ENCODE peak calls at places on chromosomes 6 and 20, in nine cellular contexts. F, Q, V, H, U, L, J, R and D are unnamed samples.

GRCh38 chr20:18722381-18722780 is 91.2 kb upstream of the SCP2D1 start:
- DNase-seq in L (no peak), F (no peak), Q (no peak), R (no peak), J (no peak), H (no peak), U (peak), V (peak), D (no peak)

GRCh38 chr20:15122613-15123012 is 785.2 kb upstream of the FLRT3 start:
- DNase-seq in V (no peak), H (no peak), L (no peak), Q (no peak), J (no peak), F (no peak), U (no peak), R (no peak), D (no peak)

GRCh38 chr6:158780963-158781691 is 38.0 kb downstream of the EZR start:
- DNase-seq in U (no peak), F (no peak), H (peak), L (no peak), J (peak), V (no peak), R (no peak), Q (no peak), D (no peak)

GRCh38 chr6:99471638-99472037 is 43.6 kb downstream of the USP45 start:
- DNase-seq in F (no peak), J (no peak), L (no peak), R (no peak), V (no peak), H (no peak), U (no peak), Q (no peak), D (no peak)

GRCh38 chr6:77177470-77177869 is 285.8 kb downstream of the HTR1B start:
- DNase-seq in V (no peak), Q (no peak), U (no peak), J (no peak), H (no peak), F (no peak), L (no peak), R (no peak), D (no peak)

GRCh38 chr20:47740225-47741184 is 44.8 kb downstream of the SULF2 start:
- DNase-seq in L (no peak), V (no peak), R (no peak), Q (peak), U (no peak), H (no peak), J (no peak), F (no peak), D (no peak)

GRCh38 chr6:52391599-52391998 is 28.5 kb upstream of the EFHC1 start:
- DNase-seq in Q (no peak), U (no peak), H (no peak), F (no peak), L (no peak), R (no peak), V (no peak), J (no peak), D (no peak)

GRCh38 chr6:166774770-166775169 is 147.7 kb upstream of the RPS6KA2 start:
- DNase-seq in J (peak), F (no peak), R (peak), V (no peak), L (no peak), H (no peak), Q (no peak), U (no peak), D (no peak)

GRCh38 chr6:139920027-139920851 is 545.8 kb upstream of the CITED2 start:
- DNase-seq in V (no peak), U (no peak), Q (no peak), L (no peak), H (no peak), R (no peak), F (no peak), J (no peak), D (no peak)

GRCh38 chr6:5028921-5029320 is 25.1 kb upstream of the RPP40 start:
- DNase-seq in L (no peak), R (no peak), J (no peak), U (no peak), V (no peak), H (no peak), F (no peak), Q (no peak), D (no peak)

GRCh38 chr6:105474234-105474633 is 71.4 kb upstream of the PREP start:
- DNase-seq in R (no peak), V (peak), J (no peak), U (no peak), H (no peak), F (no peak), Q (no peak), L (no peak), D (no peak)

GRCh38 chr20:37901667-37902503 is 1.0 kb upstream of the VSTM2L start:
- DNase-seq in F (peak), H (peak), R (peak), V (peak), Q (peak), L (no peak), U (peak), J (peak), D (no peak)

GRCh38 chr6:8539446-8539845 is 104.1 kb upstream of the SLC35B3 start:
- DNase-seq in U (no peak), H (peak), R (no peak), Q (no peak), F (no peak), J (no peak), V (peak), L (no peak), D (no peak)

GRCh38 chr6:82608365-82608764 is 244.7 kb downstream of the TPBG start:
- DNase-seq in U (no peak), V (no peak), J (no peak), Q (no peak), L (no peak), R (no peak), H (no peak), F (no peak), D (no peak)

GRCh38 chr20:32966881-32967781 is 37.1 kb downstream of the SUN5 start:
- DNase-seq in F (no peak), H (no peak), J (peak), R (peak), Q (peak), U (no peak), L (no peak), V (no peak), D (no peak)

GRCh38 chr6:24339932-24340331 is 17.9 kb downstream of the DCDC2 start:
- DNase-seq in U (no peak), L (no peak), Q (no peak), J (no peak), R (no peak), V (no peak), H (no peak), F (no peak), D (no peak)
- H3K27ac ChIP-seq in U (no peak), L (no peak), Q (no peak), J (no peak), R (no peak), V (no peak), H (no peak), F (no peak), D (no peak)

GRCh38 chr6:19715166-19715558 is 122.0 kb upstream of the ID4 start:
- DNase-seq in H (peak), U (no peak), J (no peak), F (no peak), V (peak), L (no peak), Q (no peak), R (no peak), D (no peak)
- H3K27ac ChIP-seq in H (no peak), U (no peak), J (no peak), F (no peak), V (no peak), L (no peak), Q (no peak), R (no peak), D (no peak)

GRCh38 chr20:63680857-63681608 is 15.4 kb upstream of the TNFRSF6B start:
- DNase-seq in J (no peak), L (no peak), V (no peak), H (no peak), Q (no peak), F (no peak), U (no peak), R (no peak), D (no peak)
- H3K27ac ChIP-seq in J (peak), L (peak), V (peak), H (peak), Q (no peak), F (no peak), U (peak), R (no peak), D (no peak)

GRCh38 chr20:12434672-12435071 is 517.0 kb downstream of the BTBD3 start:
- DNase-seq in Q (no peak), V (no peak), F (no peak), U (no peak), H (no peak), L (no peak), R (no peak), J (no peak), D (no peak)

GRCh38 chr20:12435254-12435653 is 517.6 kb downstream of the BTBD3 start:
- DNase-seq in R (no peak), J (no peak), V (no peak), L (no peak), Q (no peak), U (no peak), F (no peak), H (no peak), D (no peak)

GRCh38 chr20:12433724-12434123 is 516.0 kb downstream of the BTBD3 start:
- DNase-seq in H (no peak), R (no peak), U (no peak), F (no peak), J (no peak), L (no peak), V (no peak), Q (no peak), D (no peak)
- H3K27ac ChIP-seq in H (no peak), R (no peak), U (no peak), F (no peak), J (no peak), L (no peak), V (no peak), Q (no peak), D (no peak)

DNA sequence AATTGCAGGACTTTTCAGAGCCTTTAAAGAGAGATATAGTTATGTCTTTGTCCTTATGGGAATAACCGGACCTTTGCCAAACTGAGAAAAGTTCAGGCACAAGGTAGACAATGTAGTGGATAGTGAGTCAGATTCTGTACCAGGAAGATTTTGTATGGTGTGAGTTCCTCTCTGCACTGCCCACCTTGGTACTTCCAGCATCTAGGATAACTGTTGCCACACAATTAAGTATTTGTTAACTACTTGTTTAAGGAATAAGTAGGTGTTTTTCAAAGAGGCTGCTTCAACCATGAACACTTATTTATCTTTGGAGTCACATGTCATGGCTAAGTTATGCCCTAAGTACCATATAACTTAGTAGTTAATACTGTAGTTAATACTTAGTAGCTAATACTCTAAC is 131.8 kb upstream of the DOK5 start:
- DNase-seq in J (no peak), H (no peak), F (no peak), U (no peak), R (no peak), V (no peak), L (no peak), Q (no peak), D (no peak)
- H3K27ac ChIP-seq in J (no peak), H (no peak), F (no peak), U (no peak), R (no peak), V (no peak), L (no peak), Q (no peak), D (no peak)

GRCh38 chr6:34393968-34394305 is 1.5 kb upstream of the NUDT3 start:
- DNase-seq in L (no peak), R (no peak), J (no peak), H (no peak), F (no peak), U (no peak), V (no peak), Q (no peak), D (no peak)
- H3K27ac ChIP-seq in L (peak), R (no peak), J (no peak), H (no peak), F (no peak), U (no peak), V (no peak), Q (no peak), D (peak)

DNA sequence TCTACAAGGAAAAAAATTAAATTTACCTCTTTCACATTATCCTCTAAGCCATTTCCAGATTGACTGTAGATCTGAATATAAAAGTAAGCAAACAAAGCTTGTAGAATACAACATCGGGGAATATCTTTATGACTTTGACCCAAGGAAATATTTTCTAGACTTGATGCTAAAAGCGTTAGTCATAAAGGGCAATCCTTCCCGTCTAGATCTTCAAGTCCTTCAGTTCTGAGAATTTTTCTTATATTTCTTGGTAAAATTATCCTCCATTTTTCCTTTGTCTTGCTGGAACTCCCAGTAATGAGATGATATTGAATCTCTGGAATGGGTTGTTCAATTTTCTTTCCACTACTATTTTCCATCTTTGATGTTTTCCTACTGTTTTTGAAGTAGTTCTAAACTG is 77.8 kb upstream of the ZNF184 start:
- DNase-seq in H (no peak), U (no peak), L (no peak), V (no peak), F (no peak), Q (no peak), R (no peak), J (no peak), D (no peak)
- H3K27ac ChIP-seq in H (no peak), U (no peak), L (no peak), V (no peak), F (no peak), Q (no peak), R (no peak), J (no peak), D (no peak)

DNA sequence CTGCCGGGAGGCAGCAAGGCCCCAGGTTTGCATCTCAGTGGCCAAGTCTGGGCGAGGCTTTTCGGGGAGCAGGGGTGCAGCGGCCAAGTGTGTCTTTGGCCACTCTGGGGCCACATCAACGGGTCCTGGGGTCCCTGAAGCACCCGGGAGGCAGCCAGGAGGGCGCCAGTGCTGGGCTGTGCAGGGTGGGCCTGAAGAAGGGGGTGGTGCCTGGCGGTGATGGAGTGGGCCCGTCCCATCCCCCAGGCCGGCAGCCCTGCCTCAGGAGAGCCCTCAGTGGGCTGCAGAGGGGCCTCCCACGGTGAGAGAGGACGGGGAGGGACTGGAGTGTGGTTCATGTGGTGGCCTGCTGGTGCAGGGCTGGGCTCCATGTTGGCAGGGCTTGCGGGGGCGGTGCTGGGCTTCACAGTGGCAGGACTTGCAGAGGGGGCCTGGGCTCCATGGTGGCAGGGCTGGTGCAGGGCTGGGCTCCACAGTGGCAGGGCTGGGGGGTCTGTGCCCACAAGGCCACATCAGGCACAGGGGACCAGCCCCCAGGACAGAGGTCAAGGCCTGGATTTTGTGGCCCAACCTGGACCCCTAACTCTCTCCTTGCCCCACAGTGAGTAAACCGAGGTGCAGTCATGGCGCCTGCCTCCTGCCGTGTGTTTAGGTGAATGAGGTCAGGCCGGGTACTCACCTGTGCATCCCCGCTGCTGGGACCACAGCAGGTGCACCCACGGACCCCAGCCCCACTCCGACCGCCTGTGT is 10.5 kb upstream of the BHLHE23 start:
- DNase-seq in J (no peak), U (no peak), L (no peak), H (no peak), V (no peak), F (peak), R (no peak), Q (no peak), D (no peak)
- H3K27ac ChIP-seq in J (no peak), U (no peak), L (no peak), H (no peak), V (no peak), F (no peak), R (no peak), Q (no peak), D (no peak)

GRCh38 chr6:17211101-17211500 is 70.1 kb upstream of the RBM24 start:
- DNase-seq in J (no peak), H (no peak), F (no peak), R (no peak), Q (no peak), L (no peak), V (no peak), U (no peak), D (no peak)

GRCh38 chr6:17214106-17214505 is 67.1 kb upstream of the RBM24 start:
- DNase-seq in J (no peak), R (no peak), F (no peak), U (no peak), L (no peak), Q (no peak), V (no peak), H (no peak), D (no peak)

GRCh38 chr6:17210683-17211082 is 70.5 kb upstream of the RBM24 start:
- DNase-seq in H (no peak), L (no peak), V (no peak), Q (no peak), R (no peak), F (no peak), U (no peak), J (no peak), D (no peak)

GRCh38 chr6:17218023-17218748 is 63.0 kb upstream of the RBM24 start:
- DNase-seq in R (no peak), U (no peak), Q (no peak), V (no peak), J (peak), L (no peak), H (no peak), F (no peak), D (no peak)

GRCh38 chr6:17212541-17213371 is 68.4 kb upstream of the RBM24 start:
- DNase-seq in H (no peak), V (peak), F (no peak), J (no peak), L (peak), U (no peak), R (no peak), Q (no peak), D (no peak)
- H3K27ac ChIP-seq in H (no peak), V (no peak), F (no peak), J (no peak), L (peak), U (no peak), R (no peak), Q (no peak), D (no peak)